ENCODE peak calls at places on chromosomes 11 and 22, in four cellular contexts. J is heart left ventricle, Z is adrenal gland, W is HepG2. M is an unnamed sample.

GRCh38 chr11:28133146-28133545 is 25.0 kb downstream of the METTL15 start:
- DNase-seq in J (no peak), Z (no peak), W (no peak), M (no peak)

GRCh38 chr11:124199702-124200101 is 16.6 kb downstream of the OR10D3 start:
- DNase-seq in J (no peak), Z (no peak), W (no peak), M (no peak)

GRCh38 chr11:17992916-17993315 is 19.9 kb downstream of the SERGEF start:
- DNase-seq in J (no peak), Z (peak), W (no peak), M (peak)

GRCh38 chr22:30046716-30047363 is 33.4 kb upstream of the HORMAD2 start:
- DNase-seq in J (no peak), Z (no peak), W (no peak), M (no peak)

GRCh38 chr11:123052884-123053721 is 8.8 kb downstream of the HSPA8 start:
- DNase-seq in J (no peak), Z (no peak), W (no peak), M (no peak)

GRCh38 chr11:61460474-61460881 is 30.6 kb downstream of the SDHAF2 start:
- DNase-seq in J (no peak), Z (no peak), W (no peak), M (no peak)

GRCh38 chr11:69317401-69318092 is 23.6 kb downstream of the MYEOV start:
- DNase-seq in J (no peak), Z (no peak), W (no peak), M (no peak)

GRCh38 chr11:69202511-69203221 is 46.9 kb downstream of the SMIM38 start:
- DNase-seq in J (no peak), Z (no peak), W (no peak), M (no peak)

GRCh38 chr11:18726040-18726439 is at the start of gene IGSF22:
- DNase-seq in J (no peak), Z (no peak), W (no peak), M (no peak)

GRCh38 chr11:132024587-132025295 is 654.3 kb downstream of the NTM start:
- DNase-seq in J (no peak), Z (no peak), W (no peak), M (no peak)

GRCh38 chr11:41578421-41579047 is 119.1 kb upstream of the LRRC4C start:
- DNase-seq in J (no peak), Z (no peak), W (no peak), M (no peak)

GRCh38 chr11:8006349-8006977 is 19.3 kb downstream of the EIF3F start:
- DNase-seq in J (no peak), Z (peak), W (peak), M (peak)

GRCh38 chr11:72038491-72038890 is 39.8 kb downstream of the IL18BP start:
- DNase-seq in J (no peak), Z (peak), W (no peak), M (peak)

GRCh38 chr11:19985106-19985505 is 175.2 kb downstream of the DBX1 start:
- DNase-seq in J (no peak), Z (no peak), W (no peak), M (no peak)

GRCh38 chr11:23012930-23013329 is 152.7 kb upstream of the CCDC179 start:
- DNase-seq in J (no peak), Z (no peak), W (no peak), M (no peak)

GRCh38 chr11:102436546-102436945 is 16.0 kb downstream of the TMEM123 start:
- DNase-seq in J (no peak), Z (no peak), W (no peak), M (no peak)

GRCh38 chr22:40426671-40427070 is 56.3 kb downstream of the SGSM3 start:
- DNase-seq in J (no peak), Z (peak), W (no peak), M (no peak)

GRCh38 chr22:43213962-43214361 is 27.0 kb upstream of the TTLL12 start:
- DNase-seq in J (peak), Z (no peak), W (no peak), M (no peak)

GRCh38 chr11:23778971-23779370 is 717.9 kb upstream of the LUZP2 start:
- DNase-seq in J (no peak), Z (no peak), W (no peak), M (no peak)

GRCh38 chr11:129853508-129854228 is 38.0 kb downstream of the TMEM45B start:
- DNase-seq in J (no peak), Z (peak), W (peak), M (peak)

GRCh38 chr11:63761870-63762661 is 6.5 kb downstream of the ZFTA start:
- DNase-seq in J (no peak), Z (peak), W (no peak), M (no peak)

GRCh38 chr11:63764201-63764711 is 4.3 kb downstream of the ZFTA start:
- DNase-seq in J (no peak), Z (no peak), W (no peak), M (no peak)

GRCh38 chr11:63761173-63761572 is 7.4 kb downstream of the ZFTA start:
- DNase-seq in J (no peak), Z (no peak), W (no peak), M (no peak)

GRCh38 chr11:63763506-63764200 is 4.9 kb downstream of the ZFTA start:
- DNase-seq in J (peak), Z (peak), W (no peak), M (no peak)

DNA sequence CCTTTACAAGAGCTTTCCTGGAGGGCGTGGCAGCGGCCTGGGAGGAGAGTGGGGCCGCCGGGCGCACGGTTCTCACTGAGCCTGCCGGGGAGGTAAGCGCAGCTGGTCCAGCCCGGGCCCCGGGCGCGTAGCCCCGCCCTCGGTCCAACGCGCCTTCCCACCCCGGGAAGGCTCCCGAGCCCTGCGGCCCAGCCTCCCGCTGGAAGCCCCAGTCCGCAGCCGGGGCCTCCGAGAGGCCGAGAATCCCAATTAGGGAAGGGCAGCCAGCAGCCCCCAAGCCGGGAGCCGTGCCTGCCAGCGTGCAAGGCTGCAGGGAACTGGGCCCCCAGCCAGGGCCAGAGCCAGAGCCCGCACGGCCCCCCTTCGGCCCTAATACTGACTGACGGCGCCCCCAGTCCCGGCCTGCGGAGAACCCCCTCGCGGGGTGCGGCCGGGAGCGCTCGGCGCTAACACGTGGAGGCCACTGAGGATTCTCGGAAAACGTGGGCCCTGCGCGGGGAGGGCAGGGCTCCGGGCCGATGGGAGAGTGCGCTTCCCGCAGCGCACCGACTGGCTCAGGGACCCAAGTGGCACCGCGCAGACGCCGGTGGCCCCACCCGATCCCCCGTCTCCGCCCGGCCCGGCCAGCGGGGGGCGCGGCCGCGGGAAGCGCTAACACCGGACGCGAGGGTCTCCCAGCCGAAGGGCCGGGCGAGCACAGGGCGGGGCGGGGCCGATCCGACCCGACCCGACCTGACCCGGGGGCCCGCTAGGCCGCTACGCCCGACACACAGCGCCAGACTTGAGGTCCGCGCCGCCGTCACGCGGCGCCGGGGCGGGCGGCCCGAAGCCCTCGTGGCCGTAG is 5.7 kb downstream of the ZFTA start:
- DNase-seq in J (peak), Z (peak), W (no peak), M (no peak)
- TF ChIP-seq POLR2A in J (no peak), Z (peak), W (no peak), M (no peak)

DNA sequence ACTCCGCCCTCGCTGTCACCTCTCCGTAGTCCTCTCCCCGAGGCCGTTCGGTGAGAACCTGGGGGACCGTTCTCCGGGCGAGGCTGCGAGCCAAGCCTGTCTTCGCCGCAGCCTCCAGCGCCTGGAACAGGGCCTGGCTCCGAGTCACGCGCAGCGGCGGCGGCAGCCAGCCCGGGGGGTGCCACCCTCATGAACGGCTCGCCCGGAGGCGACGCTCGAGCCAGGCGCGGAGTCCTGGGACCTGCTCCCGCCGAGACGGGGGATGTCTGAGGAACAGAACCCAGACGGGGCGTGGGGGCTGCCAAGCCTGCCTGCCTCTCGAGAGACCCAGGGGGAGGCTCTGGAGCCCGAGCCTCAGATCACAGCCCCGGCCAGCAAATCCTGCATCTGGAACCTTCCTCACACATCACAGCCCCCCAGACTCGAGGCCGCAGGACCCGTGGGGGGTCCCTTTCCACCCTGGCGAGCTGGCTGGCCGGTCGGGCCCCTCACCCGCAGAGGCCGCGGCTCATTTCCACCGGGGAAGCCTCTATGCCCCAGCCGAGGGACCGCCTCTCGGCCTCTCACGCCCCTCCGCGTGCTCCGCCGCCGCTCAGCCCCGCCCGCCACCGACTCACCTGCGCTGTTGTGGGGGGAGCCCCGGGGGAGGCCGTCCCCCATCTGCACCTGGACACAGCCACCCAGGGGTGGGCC is 4.1 kb downstream of the SHISA8 start:
- DNase-seq in J (no peak), Z (peak), W (no peak), M (peak)
- H3K4me3 ChIP-seq in J (peak), Z (no peak), W (no peak), M (peak)

DNA sequence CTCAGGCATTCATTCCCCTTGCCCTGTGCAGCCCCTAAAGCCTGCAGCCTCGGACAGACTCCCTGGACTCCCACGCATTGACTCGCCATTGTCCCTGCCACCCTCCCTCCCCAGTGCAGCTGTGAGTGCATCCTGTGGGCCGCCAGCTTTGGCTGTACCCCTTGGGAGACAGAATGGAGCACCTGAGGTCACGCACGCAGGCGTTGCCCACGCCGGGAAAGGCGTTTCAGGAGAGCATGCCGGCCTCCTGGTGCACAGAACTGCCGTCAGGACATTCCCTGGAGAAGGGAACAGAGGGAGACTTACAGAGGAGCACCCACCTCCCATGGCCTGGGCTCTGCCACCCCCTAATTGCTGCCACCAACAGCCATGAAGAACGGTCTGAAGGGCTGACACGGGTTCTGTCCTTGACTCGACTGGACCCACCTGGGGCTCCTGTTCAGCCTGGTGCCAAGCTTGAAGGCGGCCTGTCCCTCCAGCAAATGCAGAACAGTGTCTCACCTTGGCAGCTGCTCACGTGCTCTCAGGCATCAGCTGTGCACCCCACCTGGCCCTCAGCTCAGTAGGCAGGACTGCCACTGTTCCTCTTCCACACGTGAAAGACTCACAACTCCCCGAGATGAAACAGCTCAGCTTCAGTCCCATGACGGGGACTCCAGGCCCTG is 503.8 kb downstream of the BRD1 start:
- DNase-seq in J (peak), Z (no peak), W (no peak), M (no peak)
- TF ChIP-seq POLR2A in J (no peak), Z (no peak), W (no peak), M (no peak)

DNA sequence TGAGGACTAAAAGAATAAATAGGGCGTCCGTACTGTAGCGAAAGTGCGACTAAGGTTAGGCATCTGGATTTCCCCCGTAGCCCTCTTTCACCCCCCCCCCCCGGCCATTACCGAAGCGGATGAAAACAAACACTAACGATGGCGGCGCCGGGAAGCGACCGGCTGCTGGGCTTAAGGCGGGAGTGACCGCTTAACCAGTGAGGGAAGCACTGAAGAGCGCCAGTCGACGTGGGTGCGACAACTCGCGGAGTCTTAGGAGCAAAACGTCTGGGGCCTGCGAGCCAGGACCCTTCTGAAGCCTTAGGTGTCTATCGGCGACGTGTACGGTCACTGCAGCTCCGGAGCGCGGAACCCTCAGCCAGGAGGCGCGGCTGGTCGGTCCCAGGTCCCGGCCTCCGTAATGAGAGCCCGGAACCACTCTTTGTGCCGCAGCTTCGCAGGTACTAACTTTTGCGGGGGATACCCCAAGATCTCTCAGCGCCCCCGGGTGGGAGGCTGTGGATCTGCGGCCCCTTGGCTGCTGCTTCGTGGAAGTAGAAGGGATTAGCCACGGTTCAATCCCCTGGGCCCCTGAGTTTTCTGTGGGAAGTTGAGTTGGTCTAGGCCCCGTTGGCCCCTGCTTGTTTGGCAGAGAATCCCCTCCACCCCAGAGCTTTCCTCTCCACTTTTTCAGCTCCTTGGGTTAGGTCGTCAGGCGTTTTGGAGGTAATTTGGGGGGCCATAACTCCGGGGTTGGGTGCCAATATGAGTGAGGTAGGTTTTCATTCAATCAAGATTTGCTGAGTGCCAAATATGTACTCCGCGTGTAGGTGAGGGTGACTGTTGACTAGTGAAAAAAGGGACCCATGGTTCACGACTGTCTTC is at the start of gene ATG13:
- DNase-seq in J (peak), Z (peak), W (peak), M (peak)
- H3K4me3 ChIP-seq in J (peak), Z (peak), W (peak), M (peak)

DNA sequence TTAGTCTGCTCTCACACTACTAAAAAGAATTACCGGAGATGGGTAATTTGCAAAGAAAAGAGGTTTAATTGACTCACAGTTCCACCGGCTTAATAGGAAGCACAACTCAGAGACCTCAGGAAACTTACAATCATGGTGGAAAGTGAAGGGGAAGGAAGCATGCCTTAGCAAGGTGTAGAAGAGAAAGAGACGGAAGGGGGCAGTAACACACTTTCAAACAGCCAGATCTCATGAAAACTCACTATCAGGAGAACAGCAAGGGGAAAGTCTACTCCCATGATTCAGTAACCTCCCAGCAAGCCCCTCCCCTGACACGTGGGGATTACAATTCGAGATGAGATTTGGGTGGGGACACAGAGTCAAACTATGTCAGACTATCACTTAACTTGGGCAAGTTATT is 236.6 kb upstream of the ANO3 start:
- DNase-seq in J (no peak), Z (no peak), W (peak), M (no peak)
- TF ChIP-seq POLR2A in J (no peak), Z (no peak), W (no peak), M (no peak)

DNA sequence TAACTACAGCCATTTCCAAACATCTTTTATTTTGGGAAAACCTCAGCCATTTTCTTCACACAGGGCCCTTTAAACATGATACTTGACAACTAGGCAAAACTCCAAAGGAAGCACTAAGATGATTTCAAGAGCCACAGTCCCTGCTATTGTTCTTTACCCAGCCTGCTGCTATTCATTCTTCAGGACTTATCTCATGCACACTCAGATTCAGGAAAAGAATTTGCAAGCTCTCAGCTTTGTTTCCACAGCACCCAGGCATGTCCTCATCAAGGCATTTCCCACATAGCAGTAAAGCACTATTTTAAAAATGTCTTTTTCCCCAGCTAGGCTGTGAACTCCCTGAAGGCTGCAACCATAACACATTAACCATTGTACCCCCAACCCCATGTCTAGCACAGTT is 609.3 kb upstream of the CCDC90B start:
- DNase-seq in J (no peak), Z (no peak), W (no peak), M (no peak)
- H3K4me3 ChIP-seq in J (no peak), Z (no peak), W (no peak), M (no peak)

GRCh38 chr11:47979378-47980092 is 824 bp upstream of the PTPRJ start:
- DNase-seq in J (no peak), Z (no peak), W (no peak), M (no peak)

GRCh38 chr11:47980907-47981621 is 705 bp downstream of the PTPRJ start:
- DNase-seq in J (peak), Z (peak), W (no peak), M (no peak)

GRCh38 chr11:47977651-47978050 is 2.7 kb upstream of the PTPRJ start:
- DNase-seq in J (no peak), Z (no peak), W (no peak), M (no peak)

GRCh38 chr11:47981667-47982404 is 1.5 kb downstream of the PTPRJ start:
- DNase-seq in J (peak), Z (no peak), W (no peak), M (no peak)

GRCh38 chr11:47980093-47980906 is at the start of gene PTPRJ:
- DNase-seq in J (peak), Z (peak), W (no peak), M (peak)
- TF ChIP-seq POLR2A in J (no peak), Z (peak), W (no peak), M (no peak)

GRCh38 chr11:64253043-64253442 is 1.7 kb downstream of the PLCB3 start:
- DNase-seq in J (no peak), Z (peak), W (no peak), M (no peak)
- H3K4me3 ChIP-seq in J (peak), Z (no peak), W (no peak), M (no peak)

DNA sequence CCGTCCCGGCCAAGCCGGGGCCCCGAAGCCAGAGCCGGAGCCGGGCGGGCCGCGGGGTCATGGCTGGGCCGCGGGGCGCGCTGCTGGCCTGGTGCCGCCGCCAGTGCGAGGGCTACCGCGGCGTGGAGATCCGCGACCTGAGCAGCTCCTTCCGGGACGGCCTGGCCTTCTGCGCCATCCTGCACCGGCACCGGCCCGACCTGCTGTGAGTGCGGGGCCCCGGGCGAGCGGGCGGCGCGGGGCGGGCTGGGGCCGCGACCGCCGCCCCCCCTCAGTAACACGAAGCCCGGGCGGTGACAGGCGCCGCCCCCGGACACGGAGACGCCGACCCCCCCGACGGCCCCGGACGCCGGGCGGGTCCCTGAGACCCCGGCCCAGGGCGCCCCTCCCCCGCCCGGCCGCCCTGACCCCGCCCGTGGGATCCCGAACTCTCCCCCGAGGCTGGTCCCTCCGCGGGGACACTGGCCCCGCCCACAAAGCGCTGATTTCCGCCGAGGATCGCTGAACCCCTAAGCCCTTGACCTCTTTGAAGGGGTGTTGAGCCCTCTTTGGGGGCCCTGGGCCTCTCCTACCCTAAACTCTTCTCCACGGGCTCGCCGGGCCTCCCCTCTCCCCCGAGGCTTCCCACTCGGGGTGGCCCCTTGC is 389 bp downstream of the MICALL1 start:
- DNase-seq in J (no peak), Z (no peak), W (no peak), M (no peak)
- TF ChIP-seq POLR2A in J (no peak), Z (peak), W (no peak), M (no peak)